ENCODE peak calls at places on chromosomes 3 and 15, in seven cellular contexts. One of them, this sample, is unnamed.
A peak's percentile ranks its signal among the peaks of the same experiment; 100 is the strongest.

GRCh38 chr3:119098620-119099222 is 47.2 kb upstream of the TEX55 start:
- DNase-seq in epithelial cell of esophagus: peak; percentile 50
- DNase-seq in activated effector memory CD4-positive, alpha-beta T cell treated with anti-CD3 and anti-CD28 coated beads, Interleukin-2, amount 50 U/mL, for 16 hours: no peak
- DNase-seq in activated CD4-positive, alpha-beta T cell treated with anti-CD3 and anti-CD28 coated beads for 48 hours: no peak
- DNase-seq in WTC11: no peak
- DNase-seq in AG10803: peak; percentile 40
- DNase-seq in cerebellum: peak; percentile 13
- DNase-seq in this sample: peak; percentile 60

GRCh38 chr3:185151959-185152432 is 864 bp downstream of the C3orf70 start:
- DNase-seq in epithelial cell of esophagus: no peak
- DNase-seq in activated effector memory CD4-positive, alpha-beta T cell treated with anti-CD3 and anti-CD28 coated beads, Interleukin-2, amount 50 U/mL, for 16 hours: no peak
- DNase-seq in activated CD4-positive, alpha-beta T cell treated with anti-CD3 and anti-CD28 coated beads for 48 hours: no peak
- DNase-seq in WTC11: no peak
- DNase-seq in AG10803: peak; percentile 39
- DNase-seq in cerebellum: no peak
- DNase-seq in this sample: no peak

GRCh38 chr3:53255775-53256703 is at the start of gene TKT:
- DNase-seq in epithelial cell of esophagus: peak; percentile 91
- DNase-seq in activated effector memory CD4-positive, alpha-beta T cell treated with anti-CD3 and anti-CD28 coated beads, Interleukin-2, amount 50 U/mL, for 16 hours: peak; percentile 93
- DNase-seq in activated CD4-positive, alpha-beta T cell treated with anti-CD3 and anti-CD28 coated beads for 48 hours: peak; percentile 88
- DNase-seq in WTC11: peak; percentile 77
- DNase-seq in AG10803: peak; percentile 83
- DNase-seq in cerebellum: peak; percentile 96
- DNase-seq in this sample: peak; percentile 89

GRCh38 chr15:70762469-70763119 is 764 bp downstream of the UACA start:
- DNase-seq in epithelial cell of esophagus: peak; percentile 68
- DNase-seq in activated effector memory CD4-positive, alpha-beta T cell treated with anti-CD3 and anti-CD28 coated beads, Interleukin-2, amount 50 U/mL, for 16 hours: no peak
- DNase-seq in activated CD4-positive, alpha-beta T cell treated with anti-CD3 and anti-CD28 coated beads for 48 hours: peak; percentile 11
- DNase-seq in WTC11: peak; percentile 45
- DNase-seq in AG10803: peak; percentile 69
- DNase-seq in cerebellum: no peak
- DNase-seq in this sample: peak; percentile 53

GRCh38 chr3:159947220-159947619 is 41.4 kb upstream of the IL12A start:
- DNase-seq in epithelial cell of esophagus: no peak
- DNase-seq in activated effector memory CD4-positive, alpha-beta T cell treated with anti-CD3 and anti-CD28 coated beads, Interleukin-2, amount 50 U/mL, for 16 hours: no peak
- DNase-seq in activated CD4-positive, alpha-beta T cell treated with anti-CD3 and anti-CD28 coated beads for 48 hours: no peak
- DNase-seq in WTC11: no peak
- DNase-seq in AG10803: peak; percentile 96
- DNase-seq in cerebellum: no peak
- DNase-seq in this sample: no peak

GRCh38 chr3:136818851-136819783 is at the start of gene SLC35G2:
- DNase-seq in epithelial cell of esophagus: peak; percentile 78
- DNase-seq in activated effector memory CD4-positive, alpha-beta T cell treated with anti-CD3 and anti-CD28 coated beads, Interleukin-2, amount 50 U/mL, for 16 hours: peak; percentile 74
- DNase-seq in activated CD4-positive, alpha-beta T cell treated with anti-CD3 and anti-CD28 coated beads for 48 hours: peak; percentile 47
- DNase-seq in WTC11: peak; percentile 78
- DNase-seq in AG10803: peak; percentile 75
- DNase-seq in cerebellum: peak; percentile 70
- DNase-seq in this sample: peak; percentile 86

GRCh38 chr15:63945838-63946298 is 100.4 kb downstream of the DAPK2 start:
- DNase-seq in epithelial cell of esophagus: peak; percentile 90
- DNase-seq in activated effector memory CD4-positive, alpha-beta T cell treated with anti-CD3 and anti-CD28 coated beads, Interleukin-2, amount 50 U/mL, for 16 hours: no peak
- DNase-seq in activated CD4-positive, alpha-beta T cell treated with anti-CD3 and anti-CD28 coated beads for 48 hours: no peak
- DNase-seq in WTC11: peak; percentile 30
- DNase-seq in AG10803: no peak
- DNase-seq in cerebellum: no peak
- DNase-seq in this sample: peak; percentile 39

GRCh38 chr3:6779140-6779539 is 81.8 kb upstream of the GRM7 start:
- DNase-seq in epithelial cell of esophagus: no peak
- DNase-seq in activated effector memory CD4-positive, alpha-beta T cell treated with anti-CD3 and anti-CD28 coated beads, Interleukin-2, amount 50 U/mL, for 16 hours: no peak
- DNase-seq in activated CD4-positive, alpha-beta T cell treated with anti-CD3 and anti-CD28 coated beads for 48 hours: peak; percentile 4
- DNase-seq in WTC11: no peak
- DNase-seq in AG10803: no peak
- DNase-seq in cerebellum: no peak
- DNase-seq in this sample: no peak

GRCh38 chr3:126732281-126733060 is 28.4 kb downstream of the CHCHD6 start:
- DNase-seq in epithelial cell of esophagus: no peak
- DNase-seq in activated effector memory CD4-positive, alpha-beta T cell treated with anti-CD3 and anti-CD28 coated beads, Interleukin-2, amount 50 U/mL, for 16 hours: no peak
- DNase-seq in activated CD4-positive, alpha-beta T cell treated with anti-CD3 and anti-CD28 coated beads for 48 hours: no peak
- DNase-seq in WTC11: no peak
- DNase-seq in AG10803: no peak
- DNase-seq in cerebellum: no peak
- DNase-seq in this sample: no peak

GRCh38 chr3:46538803-46539442 is 27.2 kb downstream of the LRRC2 start:
- DNase-seq in epithelial cell of esophagus: no peak
- DNase-seq in activated effector memory CD4-positive, alpha-beta T cell treated with anti-CD3 and anti-CD28 coated beads, Interleukin-2, amount 50 U/mL, for 16 hours: peak; percentile 90
- DNase-seq in activated CD4-positive, alpha-beta T cell treated with anti-CD3 and anti-CD28 coated beads for 48 hours: peak; percentile 75
- DNase-seq in WTC11: no peak
- DNase-seq in AG10803: peak; percentile 76
- DNase-seq in cerebellum: no peak
- DNase-seq in this sample: no peak

This sample was measured in GM23338.